ENCODE peak calls at places on chromosomes 5 and 9, in six cellular contexts. K is A549, G is GM12878, T is endothelial cell of umbilical vein, J is HepG2, V is K562. Y is an unnamed sample.

GRCh38 chr5:133687212-133688051 is 75.1 kb upstream of the FSTL4 start:
- DNase-seq in K (no peak), G (no peak), T (no peak), J (no peak), V (peak), Y (no peak)

GRCh38 chr5:53479656-53480473 is 564 bp upstream of the FST start:
- DNase-seq in K (peak), G (no peak), T (no peak), J (peak), V (no peak), Y (peak)

GRCh38 chr5:90390933-90391332 is 18.6 kb downstream of the CETN3 start:
- DNase-seq in K (no peak), G (no peak), T (no peak), J (no peak), V (no peak), Y (no peak)

GRCh38 chr5:129902806-129903205 is 1.5 kb upstream of the CHSY3 start:
- DNase-seq in K (no peak), G (no peak), T (no peak), J (no peak), V (no peak), Y (no peak)

GRCh38 chr5:147912015-147912414 is 5.7 kb upstream of the C5orf46 start:
- DNase-seq in K (no peak), G (no peak), T (no peak), J (no peak), V (no peak), Y (peak)

GRCh38 chr9:104863180-104863883 is 64.6 kb downstream of the ABCA1 start:
- DNase-seq in K (peak), G (peak), T (peak), J (peak), V (peak), Y (peak)

GRCh38 chr9:14062449-14063187 is 251.3 kb downstream of the NFIB start:
- DNase-seq in K (no peak), G (no peak), T (peak), J (no peak), V (no peak), Y (no peak)

GRCh38 chr9:96022445-96023031 is 147.0 kb downstream of the ERCC6L2 start:
- DNase-seq in K (no peak), G (no peak), T (no peak), J (no peak), V (peak), Y (peak)

GRCh38 chr9:627571-627970 is 213.9 kb upstream of the DMRT1 start:
- DNase-seq in K (no peak), G (no peak), T (peak), J (no peak), V (no peak), Y (no peak)

GRCh38 chr5:38404236-38404635 is 145.9 kb downstream of the EGFLAM start:
- DNase-seq in K (no peak), G (no peak), T (no peak), J (no peak), V (no peak), Y (no peak)

GRCh38 chr9:129891519-129891918 is 56.3 kb downstream of the USP20 start:
- DNase-seq in K (no peak), G (no peak), T (no peak), J (no peak), V (no peak), Y (no peak)

GRCh38 chr5:136030956-136031611 is 2.3 kb downstream of the TGFBI start:
- DNase-seq in K (no peak), G (peak), T (no peak), J (no peak), V (no peak), Y (no peak)

GRCh38 chr9:6426117-6426516 is 13.1 kb downstream of the UHRF2 start:
- DNase-seq in K (no peak), G (no peak), T (no peak), J (no peak), V (no peak), Y (no peak)

GRCh38 chr5:109682383-109682782 is 7.3 kb upstream of the MAN2A1 start:
- DNase-seq in K (no peak), G (no peak), T (no peak), J (no peak), V (no peak), Y (no peak)

GRCh38 chr5:78287833-78288232 is 6.7 kb downstream of the AP3B1 start:
- DNase-seq in K (peak), G (no peak), T (peak), J (no peak), V (no peak), Y (peak)

GRCh38 chr9:94867842-94868312 is 141.4 kb downstream of the AOPEP start:
- DNase-seq in K (peak), G (no peak), T (peak), J (no peak), V (no peak), Y (peak)

GRCh38 chr5:53113947-53114346 is 4.4 kb upstream of the MOCS2 start:
- DNase-seq in K (no peak), G (no peak), T (no peak), J (no peak), V (no peak), Y (no peak)

GRCh38 chr5:107698286-107698685 is 27.5 kb upstream of the EFNA5 start:
- DNase-seq in K (no peak), G (no peak), T (no peak), J (no peak), V (no peak), Y (no peak)

DNA sequence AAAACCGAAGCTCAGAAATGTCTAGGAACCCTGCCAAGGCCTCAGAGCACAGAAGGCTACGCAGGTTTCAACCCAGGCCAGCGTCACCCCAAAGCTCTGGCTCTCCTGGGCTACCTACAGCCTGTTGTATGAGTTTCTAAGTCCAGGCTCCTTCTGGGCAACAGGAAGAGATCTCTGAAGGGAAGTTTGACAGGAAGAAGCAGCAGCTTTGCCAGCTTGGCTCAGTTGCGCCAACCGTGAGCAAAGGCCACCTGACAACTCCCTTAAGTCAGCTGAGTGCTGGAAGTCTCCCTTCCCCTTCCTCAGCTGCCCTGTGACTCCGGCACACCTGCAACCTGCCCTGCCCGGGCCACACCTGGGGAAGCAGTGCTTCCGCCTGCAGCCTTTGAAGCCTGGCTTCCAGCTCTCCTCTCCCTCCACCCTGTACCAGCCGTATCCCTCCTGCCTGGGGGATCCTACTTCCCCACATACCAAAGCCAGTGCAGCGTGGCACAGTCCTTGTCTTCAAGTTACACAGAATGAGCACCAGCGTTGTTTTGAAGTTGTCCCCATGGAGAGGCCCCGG is 36.7 kb downstream of the SHB start:
- DNase-seq in K (no peak), G (no peak), T (peak), J (no peak), V (no peak), Y (no peak)
- TF ChIP-seq POLR2A in K (no peak), G (no peak), T (no peak), J (no peak), V (no peak), Y (no peak)

GRCh38 chr5:68033961-68034581 is 181.5 kb upstream of the PIK3R1 start:
- DNase-seq in K (no peak), G (no peak), T (peak), J (no peak), V (no peak), Y (no peak)
- TF ChIP-seq MYC in K (no peak), G (no peak), T (no peak), J (no peak), V (no peak), Y (no peak)

GRCh38 chr9:4756420-4756819 is 15.4 kb upstream of the AK3 start:
- DNase-seq in K (no peak), G (no peak), T (no peak), J (no peak), V (no peak), Y (no peak)

GRCh38 chr9:4762889-4763521 is 22.0 kb upstream of the AK3 start:
- DNase-seq in K (no peak), G (no peak), T (peak), J (no peak), V (peak), Y (peak)

GRCh38 chr9:4764033-4764432 is 23.0 kb upstream of the AK3 start:
- DNase-seq in K (no peak), G (no peak), T (no peak), J (no peak), V (no peak), Y (no peak)

GRCh38 chr9:4760122-4760521 is 19.1 kb upstream of the AK3 start:
- DNase-seq in K (no peak), G (no peak), T (no peak), J (no peak), V (no peak), Y (peak)

GRCh38 chr9:4762108-4762888 is 21.3 kb upstream of the AK3 start:
- DNase-seq in K (peak), G (peak), T (peak), J (peak), V (peak), Y (peak)
- TF ChIP-seq POLR2A in K (no peak), G (no peak), T (no peak), J (no peak), V (no peak), Y (no peak)

DNA sequence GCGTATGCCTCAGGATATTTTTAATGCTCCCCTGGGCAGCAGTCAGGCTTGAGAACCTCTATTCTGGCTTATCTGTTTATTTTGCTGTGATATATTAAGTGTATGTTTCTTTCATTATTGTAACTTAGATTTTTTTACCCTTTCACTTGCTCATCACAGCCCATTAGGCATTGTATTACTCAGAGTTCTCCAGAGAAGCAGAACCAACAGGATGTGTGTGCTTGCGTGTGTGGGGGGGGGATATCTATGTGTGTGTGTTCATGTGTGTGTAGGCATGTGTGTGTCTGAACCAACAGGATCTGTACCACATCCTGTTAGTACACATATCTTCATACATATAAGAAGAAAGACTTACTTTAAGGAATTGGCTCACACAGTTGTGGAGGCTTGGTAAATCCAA is 91.6 kb upstream of the MTAP start:
- DNase-seq in K (no peak), G (no peak), T (no peak), J (no peak), V (no peak), Y (no peak)
- TF ChIP-seq MYC in K (no peak), G (no peak), T (no peak), J (no peak), V (no peak), Y (no peak)

GRCh38 chr9:32550609-32551490 is 1.3 kb upstream of the SMIM27 start:
- DNase-seq in K (peak), G (peak), T (peak), J (peak), V (peak), Y (peak)
- TF ChIP-seq POLR2A in K (no peak), G (peak), T (no peak), J (peak), V (peak), Y (peak)

DNA sequence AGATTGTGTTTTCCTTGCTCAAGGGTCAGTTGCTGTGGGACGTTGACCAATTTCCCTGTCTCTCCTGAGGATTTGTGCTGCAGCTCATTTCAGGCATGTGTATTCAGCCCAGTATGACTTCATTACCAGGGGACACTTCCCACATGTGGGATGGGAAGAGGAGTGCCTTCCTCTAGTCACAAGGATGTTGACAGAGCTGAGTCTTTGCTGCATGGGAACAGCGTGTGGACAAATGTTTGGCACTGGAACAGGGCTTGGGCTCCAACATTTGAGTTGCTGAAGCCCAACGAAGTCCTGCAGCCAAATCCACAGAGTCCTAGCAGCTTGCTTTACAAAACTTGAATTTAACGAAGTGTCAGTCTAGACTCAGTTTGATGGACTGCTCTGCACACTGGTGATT is 283.2 kb downstream of the SH3GL2 start:
- DNase-seq in K (no peak), G (no peak), T (no peak), J (no peak), V (no peak), Y (no peak)
- TF ChIP-seq MYC in K (no peak), G (no peak), T (no peak), J (no peak), V (no peak), Y (no peak)

DNA sequence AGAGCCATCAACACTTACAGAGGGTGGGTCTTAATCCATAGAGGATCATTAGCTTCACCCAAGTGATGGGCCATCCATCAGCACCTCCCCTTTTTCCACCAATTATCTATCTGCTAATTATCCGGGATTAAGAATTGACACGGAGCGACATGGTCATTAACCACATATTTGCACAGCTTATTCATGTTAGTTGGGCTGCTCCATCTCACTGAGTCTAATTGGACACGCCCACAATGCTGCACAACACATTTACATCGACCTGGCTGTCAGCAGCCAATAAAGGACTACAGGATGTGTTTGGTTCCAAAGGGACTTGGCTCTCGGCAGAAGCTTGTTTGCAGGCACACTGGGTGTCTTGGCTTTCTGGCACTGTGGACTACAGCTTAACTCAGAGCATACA is 21.6 kb downstream of the FOXE1 start:
- DNase-seq in K (no peak), G (no peak), T (no peak), J (no peak), V (no peak), Y (no peak)
- TF ChIP-seq POLR2A in K (no peak), G (no peak), T (no peak), J (no peak), V (no peak), Y (no peak)

DNA sequence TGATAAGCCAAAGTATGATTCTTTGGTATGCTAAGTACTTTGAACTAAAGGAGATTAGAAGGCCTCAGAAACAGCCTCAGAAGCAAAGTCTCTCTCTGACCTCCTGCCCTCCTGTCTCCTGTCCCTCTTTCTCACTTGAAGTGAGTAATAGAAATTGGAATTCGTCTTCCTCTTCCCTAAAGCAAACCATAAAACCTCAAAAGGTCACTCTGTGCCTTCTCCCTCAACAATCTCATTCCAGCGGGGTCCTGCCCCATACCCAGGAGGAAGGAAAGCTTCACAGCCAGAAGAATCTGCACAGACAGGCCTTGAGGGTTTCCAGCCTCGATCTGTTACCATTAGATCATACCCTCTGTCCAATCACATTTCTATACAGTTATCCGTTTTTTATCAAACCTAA is 87.8 kb downstream of the HAPLN1 start:
- DNase-seq in K (no peak), G (no peak), T (peak), J (no peak), V (no peak), Y (no peak)
- TF ChIP-seq MYC in K (no peak), G (no peak), T (no peak), J (no peak), V (no peak), Y (no peak)

Y was measured in NB4.